ENCODE peak calls at places on chromosomes 11 and 22, in four cellular contexts. E, F, H and N are unnamed samples.

GRCh38 chr11:8757047-8757446 is 74.5 kb downstream of the RPL27A start:
- DNase-seq in H (no peak), F (no peak), E (no peak), N (no peak)

GRCh38 chr22:50014053-50014501 is 1.5 kb upstream of the IL17REL start:
- DNase-seq in E (no peak), H (no peak), F (no peak), N (no peak)

GRCh38 chr11:92735039-92735438 is 234.4 kb upstream of the MTNR1B start:
- DNase-seq in F (no peak), E (no peak), H (no peak), N (no peak)

GRCh38 chr11:40816976-40817375 is 642.5 kb downstream of the LRRC4C start:
- DNase-seq in F (no peak), E (no peak), H (no peak), N (no peak)

GRCh38 chr11:73141309-73142127 is 600 bp downstream of the FCHSD2 start:
- DNase-seq in F (peak), E (peak), H (peak), N (peak)

GRCh38 chr11:111417766-111418435 is 38.8 kb upstream of the POU2AF1 start:
- DNase-seq in E (peak), H (peak), F (no peak), N (no peak)

GRCh38 chr11:65887723-65888162 is 528 bp downstream of the FIBP start:
- DNase-seq in E (peak), F (no peak), H (no peak), N (no peak)

GRCh38 chr11:108536783-108537182 is 38.6 kb upstream of the POGLUT3 start:
- DNase-seq in F (no peak), E (peak), H (no peak), N (no peak)

GRCh38 chr22:46866591-46866990 is 104.1 kb downstream of the TBC1D22A start:
- DNase-seq in F (peak), H (no peak), E (peak), N (no peak)

GRCh38 chr22:45183974-45184373 is 20.2 kb downstream of the NUP50 start:
- DNase-seq in H (no peak), F (no peak), E (no peak), N (no peak)

GRCh38 chr22:45188779-45189178 is 25.1 kb downstream of the NUP50 start:
- DNase-seq in F (no peak), E (no peak), H (no peak), N (no peak)

GRCh38 chr22:45181766-45182165 is 18.0 kb downstream of the NUP50 start:
- DNase-seq in H (no peak), E (no peak), F (no peak), N (no peak)

GRCh38 chr22:45187891-45188290 is 24.2 kb downstream of the NUP50 start:
- DNase-seq in E (no peak), H (no peak), F (no peak), N (no peak)

DNA sequence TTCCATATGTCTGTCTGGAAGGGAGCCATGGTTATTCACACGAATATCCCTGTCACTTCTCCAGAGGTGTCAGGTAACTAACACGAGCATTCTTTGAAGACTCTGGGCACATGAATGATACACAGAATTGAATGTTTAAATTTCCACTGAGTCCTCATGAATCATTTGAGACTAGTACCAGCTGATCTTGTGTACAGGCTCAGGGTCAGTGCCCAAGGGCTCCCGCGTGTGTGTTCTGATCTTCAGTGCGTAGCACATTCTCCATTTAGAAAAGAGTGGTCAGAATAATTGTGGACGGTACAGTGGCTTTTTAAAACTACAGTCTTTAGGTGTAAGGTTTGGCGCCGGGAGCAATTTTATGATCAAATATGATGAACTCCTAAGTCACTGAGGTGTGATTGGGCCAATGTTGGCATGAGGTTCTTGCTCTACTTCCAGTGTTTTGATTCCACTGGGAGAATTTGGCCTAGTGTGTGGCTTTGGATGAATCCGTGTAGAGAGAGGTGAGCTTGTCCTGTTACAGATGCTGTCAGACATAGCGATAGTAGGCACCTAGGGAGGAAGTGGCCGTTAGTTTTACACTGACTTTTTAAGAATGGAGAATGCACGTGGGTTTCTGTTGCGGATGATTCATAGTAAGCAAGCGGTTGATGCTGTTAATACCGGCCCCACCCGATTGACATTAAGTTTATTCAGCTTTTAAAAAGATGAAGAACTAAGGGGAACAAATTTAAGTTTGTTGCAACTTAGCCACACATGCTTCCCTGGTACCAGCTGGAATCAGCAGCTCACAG is 22.2 kb downstream of the NUP50 start:
- DNase-seq in F (no peak), H (no peak), E (no peak), N (no peak)
- H3K4me3 ChIP-seq in F (no peak), H (no peak), E (no peak), N (no peak)

GRCh38 chr11:116709970-116710369 is 62.8 kb downstream of the BUD13 start:
- DNase-seq in E (no peak), H (no peak), F (no peak), N (no peak)

GRCh38 chr11:116707746-116708145 is 65.0 kb downstream of the BUD13 start:
- DNase-seq in F (no peak), E (no peak), H (peak), N (no peak)

GRCh38 chr11:116703421-116703820 is 69.4 kb downstream of the BUD13 start:
- DNase-seq in E (no peak), F (no peak), H (no peak), N (peak)

GRCh38 chr11:116710762-116711161 is 62.0 kb downstream of the BUD13 start:
- DNase-seq in F (no peak), H (no peak), E (no peak), N (no peak)

DNA sequence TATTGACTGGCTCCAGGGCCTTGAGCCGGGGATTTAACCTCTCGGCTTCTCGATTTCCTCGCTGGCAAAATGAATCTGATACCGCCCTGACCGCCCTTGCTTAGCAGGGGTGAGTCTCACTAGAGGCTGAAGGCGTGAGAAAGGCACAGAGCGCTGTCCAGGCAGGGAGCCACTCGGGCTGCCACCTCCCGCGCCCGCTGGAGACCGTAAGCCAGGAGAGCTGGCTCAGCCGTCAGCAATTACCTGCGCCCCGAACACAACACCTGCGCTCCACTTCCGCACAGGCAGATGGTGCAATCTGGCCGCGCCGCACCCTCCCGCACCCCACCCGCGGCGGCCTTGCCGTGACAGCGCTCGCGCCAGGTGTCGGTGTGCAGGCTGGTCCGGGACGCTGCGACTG is 65.5 kb downstream of the BUD13 start:
- DNase-seq in F (no peak), E (no peak), H (peak), N (no peak)
- H3K4me3 ChIP-seq in F (no peak), E (no peak), H (peak), N (no peak)

GRCh38 chr11:451738-452137 is 1.7 kb downstream of the PTDSS2 start:
- DNase-seq in E (no peak), F (no peak), H (no peak), N (no peak)
- H3K4me3 ChIP-seq in E (no peak), F (peak), H (no peak), N (peak)

GRCh38 chr22:48456449-48456848 is 1371.2 kb downstream of the BRD1 start:
- DNase-seq in F (no peak), H (no peak), E (no peak), N (no peak)

GRCh38 chr22:48459259-48459658 is 1368.4 kb downstream of the BRD1 start:
- DNase-seq in E (no peak), F (no peak), H (no peak), N (no peak)

GRCh38 chr22:48464246-48464645 is 1363.4 kb downstream of the BRD1 start:
- DNase-seq in F (no peak), H (no peak), E (no peak), N (no peak)

DNA sequence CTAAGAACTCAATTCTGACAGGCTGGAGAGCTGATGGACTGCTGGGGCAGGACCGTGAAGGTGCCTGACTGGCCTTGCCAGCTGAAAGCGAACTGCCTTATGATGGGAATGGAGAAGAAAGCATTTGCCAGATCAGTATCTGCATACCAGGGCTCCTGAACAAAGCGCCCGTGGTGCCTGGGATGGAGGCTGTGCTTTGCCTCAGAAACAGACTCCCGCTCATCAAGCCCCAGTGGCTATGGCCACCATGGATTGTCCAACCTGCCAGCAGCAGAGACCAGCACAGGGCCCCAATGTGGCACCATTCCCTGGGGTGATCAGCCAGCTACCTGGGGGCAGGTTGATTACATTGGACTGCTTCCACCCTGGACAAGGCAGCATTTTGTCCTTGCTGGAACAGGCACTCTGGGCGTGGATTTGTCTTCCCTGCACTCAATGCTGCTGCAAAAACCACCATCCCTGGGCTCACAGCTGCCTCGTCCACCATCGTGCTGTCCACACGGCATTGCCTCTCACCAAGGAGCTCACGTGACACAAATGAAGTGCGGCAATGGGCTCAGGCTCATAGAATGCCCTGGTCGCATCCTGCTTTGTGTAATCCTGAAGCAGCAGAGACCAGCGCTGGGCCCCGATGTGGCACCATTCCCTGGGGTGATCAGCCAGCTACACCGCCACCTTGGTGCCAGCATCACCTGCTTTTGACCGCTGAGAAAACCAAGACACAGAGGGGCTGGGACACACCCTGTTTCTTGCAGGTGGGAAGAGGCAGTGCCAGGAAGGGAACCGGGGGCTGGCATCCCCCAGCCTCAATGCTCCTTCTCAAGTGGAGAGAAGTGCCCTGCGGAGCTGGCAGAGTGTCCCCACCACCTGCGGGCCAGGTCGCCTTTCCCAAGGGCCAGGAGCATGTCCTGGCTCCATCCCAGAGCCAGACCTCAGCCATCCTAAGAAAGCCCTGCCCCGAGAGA is 1367.5 kb downstream of the BRD1 start:
- DNase-seq in F (no peak), H (no peak), E (no peak), N (no peak)
- H3K4me3 ChIP-seq in F (no peak), H (no peak), E (no peak), N (no peak)

GRCh38 chr11:117795726-117796455 is 1.1 kb downstream of the DSCAML1 start:
- DNase-seq in F (no peak), H (no peak), E (no peak), N (no peak)
- H3K4me3 ChIP-seq in F (peak), H (peak), E (no peak), N (no peak)

GRCh38 chr22:19522881-19523239 is 1.4 kb downstream of the CLDN5 start:
- DNase-seq in F (no peak), E (no peak), H (no peak), N (no peak)
- H3K4me3 ChIP-seq in F (peak), E (no peak), H (peak), N (no peak)